ENCODE peak calls at places on chromosomes 3 and 15, in five cellular contexts. N is HCT116, H is GM12878, R is HepG2, Z is K562. T is an unnamed sample.

GRCh38 chr15:51669381-51669780 is 11.9 kb upstream of the SCG3 start:
- DNase-seq in R (no peak), N (no peak), H (no peak), Z (no peak), T (no peak)

GRCh38 chr3:86624192-86624591 is 366.8 kb downstream of the VGLL3 start:
- DNase-seq in Z (no peak), H (no peak), N (no peak), R (no peak), T (no peak)

GRCh38 chr15:29242466-29243242 is 27.0 kb downstream of the NSMCE3 start:
- DNase-seq in H (no peak), Z (no peak), N (no peak), R (no peak), T (no peak)

GRCh38 chr3:52801839-52802238 is 7.2 kb downstream of the ITIH3 start:
- DNase-seq in Z (no peak), H (no peak), N (no peak), R (no peak), T (no peak)

GRCh38 chr3:180325533-180325932 is 276.4 kb upstream of the TTC14 start:
- DNase-seq in Z (no peak), H (no peak), R (no peak), N (no peak), T (no peak)

GRCh38 chr15:64865126-64865997 is 23.6 kb downstream of the PLEKHO2 start:
- DNase-seq in Z (no peak), N (no peak), R (no peak), H (no peak), T (no peak)

GRCh38 chr3:57942366-57942765 is 65.9 kb upstream of the FLNB start:
- DNase-seq in H (no peak), Z (no peak), N (no peak), R (no peak), T (no peak)

GRCh38 chr3:2154596-2154995 is 55.9 kb downstream of the CNTN4 start:
- DNase-seq in H (no peak), N (no peak), R (no peak), Z (no peak), T (no peak)

GRCh38 chr15:39583586-39584265 is 2.8 kb downstream of the THBS1 start:
- DNase-seq in R (peak; percentile 25), H (no peak), Z (peak; percentile 34), N (no peak), T (no peak)

GRCh38 chr15:55267401-55268053 is 22.1 kb downstream of the RAB27A start:
- DNase-seq in H (no peak), Z (peak; percentile 38), N (no peak), R (no peak), T (no peak)

GRCh38 chr3:126113733-126114132 is 29.8 kb upstream of the SLC41A3 start:
- DNase-seq in R (no peak), H (no peak), N (no peak), Z (peak; percentile 3), T (no peak)

GRCh38 chr3:187737401-187738088 is 7.7 kb downstream of the BCL6 start:
- DNase-seq in Z (peak; percentile 45), N (no peak), R (no peak), H (no peak), T (no peak)
- TF ChIP-seq YY1 in Z (no peak), N (no peak), R (no peak), H (no peak), T (no peak)

DNA sequence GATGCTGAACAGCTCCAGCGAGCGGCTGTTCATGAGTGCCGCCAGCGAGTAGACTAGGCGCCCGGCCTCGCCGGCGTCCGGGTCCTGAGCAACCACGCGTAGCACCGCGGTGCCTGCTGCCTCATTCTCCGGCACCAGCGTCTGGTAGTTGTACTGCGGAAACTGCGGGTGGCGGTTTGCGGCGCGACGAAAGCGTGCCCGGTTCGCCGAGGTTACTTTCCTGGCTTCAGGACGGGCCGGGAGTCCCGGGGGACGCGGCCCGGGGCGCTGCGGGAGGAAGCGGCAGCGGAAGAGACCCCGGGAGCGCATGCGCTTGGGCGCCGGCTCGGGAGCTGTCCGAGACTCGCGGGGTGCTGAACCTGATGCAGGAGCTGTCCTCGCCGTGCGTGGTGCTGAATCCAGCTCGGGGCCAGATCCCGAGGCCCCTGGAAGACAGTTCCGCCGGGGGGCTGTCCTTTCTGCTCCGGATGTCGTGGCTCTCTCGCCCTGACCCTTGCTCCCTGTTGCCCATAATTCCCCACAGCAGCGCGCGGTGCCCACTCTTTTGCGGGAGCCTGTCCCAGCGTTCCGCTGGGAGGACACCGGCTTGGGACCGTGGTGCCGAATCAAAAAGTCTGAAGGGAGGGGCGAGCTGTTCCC is 1.1 kb downstream of the CELSR3 start:
- DNase-seq in H (no peak), R (peak; percentile 52), Z (peak; percentile 74), N (no peak), T (no peak)
- H3K9ac ChIP-seq in H (no peak overlapping the region), R (peak overlapping the region; percentile 68), Z (peak overlapping the region; percentile 4), N (no peak overlapping the region), T (peak overlapping the region; percentile 79)

GRCh38 chr3:133804896-133805295 is 719 bp upstream of the SRPRB start:
- DNase-seq in N (no peak), Z (no peak), H (no peak), R (no peak), T (no peak)
- TF ChIP-seq ZNF274 in N (no peak), Z (no peak), H (no peak), R (no peak), T (no peak)

GRCh38 chr15:89389841-89390603 is 55.4 kb upstream of the POLG start:
- DNase-seq in R (no peak), N (no peak), H (no peak), Z (no peak), T (no peak)
- TF ChIP-seq YY1 in R (no peak), N (no peak), H (no peak), Z (no peak), T (no peak)

GRCh38 chr3:50602675-50603191 is 8.8 kb downstream of the CISH start:
- DNase-seq in H (no peak), R (no peak), N (no peak), Z (peak; percentile 24), T (no peak)
- H3K9ac ChIP-seq in H (no peak overlapping the region), R (peak overlapping the region; percentile 25), N (peak overlapping the region; percentile 67), Z (peak overlapping the region; percentile 89), T (no peak overlapping the region)

GRCh38 chr3:194333981-194334320 is 17.2 kb downstream of the CPN2 start:
- DNase-seq in R (no peak), Z (no peak), H (no peak), N (no peak), T (no peak)

GRCh38 chr3:194339836-194340235 is 11.3 kb downstream of the CPN2 start:
- DNase-seq in N (no peak), H (no peak), Z (no peak), R (no peak), T (peak; percentile 35)

GRCh38 chr3:194339356-194339755 is 11.8 kb downstream of the CPN2 start:
- DNase-seq in R (no peak), Z (peak; percentile 20), N (no peak), H (no peak), T (peak; percentile 43)

GRCh38 chr3:194337965-194338753 is 13.0 kb downstream of the CPN2 start:
- DNase-seq in R (no peak), H (no peak), N (no peak), Z (no peak), T (no peak)

DNA sequence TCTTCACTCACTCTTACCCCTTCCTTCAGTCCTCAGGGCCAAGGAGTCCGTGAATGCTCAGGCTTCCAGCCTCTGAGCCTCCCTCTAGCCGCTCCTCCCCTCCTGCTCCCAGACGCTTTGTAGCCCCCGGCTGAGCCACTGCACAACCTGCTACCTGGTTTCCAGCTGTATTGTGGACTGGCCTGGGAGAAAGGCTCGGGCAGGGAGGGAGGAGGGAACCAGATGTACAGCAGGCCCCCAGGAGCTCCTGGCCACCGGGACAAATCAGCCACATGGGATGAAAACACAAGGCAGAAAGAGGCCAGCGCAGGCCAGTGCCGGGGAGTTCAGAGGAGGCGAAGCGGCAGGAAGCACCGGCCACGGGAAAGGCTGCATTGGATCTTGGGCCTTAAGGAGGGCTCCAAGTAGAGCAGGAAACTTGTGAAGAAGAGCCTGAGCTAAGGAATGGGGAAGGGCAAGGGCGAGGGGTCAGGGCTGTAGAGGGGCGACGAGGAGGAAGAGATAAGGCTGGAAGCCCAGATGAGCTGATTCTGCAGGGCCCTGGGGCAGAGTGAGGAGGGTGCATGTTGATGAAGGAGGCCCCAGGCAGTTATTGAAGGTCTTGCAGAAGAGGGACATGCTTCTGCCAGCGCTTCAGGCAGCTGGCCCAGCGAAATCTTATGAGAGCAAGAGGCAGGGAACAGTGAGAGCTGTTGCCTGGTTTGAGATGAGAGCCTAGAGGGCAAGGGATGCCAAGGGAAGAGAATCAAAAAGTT is 14.3 kb downstream of the CPN2 start:
- DNase-seq in Z (no peak), H (no peak), N (no peak), R (no peak), T (no peak)
- TF ChIP-seq ZNF274 in Z (no peak), H (no peak), N (no peak), R (no peak), T (no peak)

DNA sequence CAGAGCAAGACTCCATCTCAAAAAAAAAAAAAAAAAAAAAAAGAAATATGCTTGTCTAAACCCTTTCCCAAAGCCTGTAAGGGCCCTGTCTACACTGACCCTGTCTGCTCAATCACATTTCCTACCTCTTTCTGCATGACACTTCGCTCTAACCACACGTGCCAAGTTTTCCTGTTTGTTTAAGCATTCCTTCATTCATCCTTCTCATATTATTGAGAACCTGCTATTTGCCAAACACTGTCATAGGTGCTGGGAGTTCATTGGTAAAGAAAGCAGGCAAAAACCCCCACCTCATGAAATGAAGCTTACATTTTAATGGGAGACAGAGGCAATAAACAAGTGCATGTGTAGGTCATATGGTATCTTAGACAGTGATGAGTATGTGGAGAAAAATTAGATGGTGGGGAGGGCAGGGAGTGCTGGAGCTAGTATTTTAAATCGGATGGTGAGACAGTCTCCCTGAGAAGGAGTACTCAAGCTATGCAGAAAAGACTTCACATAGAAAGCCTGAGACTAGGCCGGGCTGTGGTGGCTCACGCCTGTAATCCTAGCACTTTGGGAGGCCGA is 48.0 kb downstream of the B3GNT5 start:
- DNase-seq in H (no peak), R (no peak), N (no peak), Z (no peak), T (no peak)
- TF ChIP-seq YY1 in H (no peak), R (no peak), N (no peak), Z (no peak), T (no peak)

GRCh38 chr3:42772670-42773408 is at the start of gene CCDC13:
- DNase-seq in Z (peak; percentile 77), R (no peak), H (peak; percentile 73), N (no peak), T (peak; percentile 88)
- H3K9ac ChIP-seq in Z (no peak within 1 kb of the TSS), R (no peak within 1 kb of the TSS), H (peak within 1 kb of the TSS; percentile 71), N (no peak within 1 kb of the TSS), T (peak within 1 kb of the TSS; percentile 44)